ENCODE peak calls at places on chromosomes 2 and 18, in five cellular contexts. W is left ventricle myocardium inferior; I is H9; B is CD8-positive, alpha-beta memory T cell; K is colonic mucosa. O is an unnamed sample. For H3K27me3, the result is how much of the 10 kb centered on the place peaks cover.

GRCh38 chr2:177636672-177637071 is 244.1 kb downstream of the AGPS start:
- DNase-seq in I (no peak), W (no peak), K (no peak), B (no peak), O (no peak)

GRCh38 chr2:238847432-238847801 is 468 bp upstream of the TWIST2 start:
- DNase-seq in I (no peak), K (no peak), W (no peak), B (no peak), O (no peak)

GRCh38 chr2:211367252-211367651 is 810.9 kb downstream of the CPS1 start:
- DNase-seq in B (no peak), I (no peak), W (no peak), K (no peak), O (no peak)

GRCh38 chr18:45657357-45658335 is 42.4 kb downstream of the SLC14A2 start:
- DNase-seq in I (no peak), B (no peak), W (no peak), K (no peak), O (no peak)

GRCh38 chr2:31347788-31348187 is 66.8 kb downstream of the XDH start:
- DNase-seq in B (no peak), I (no peak), K (no peak), W (no peak), O (no peak)

GRCh38 chr2:224354631-224355211 is 47.2 kb downstream of the FAM124B start:
- DNase-seq in I (no peak), K (no peak), W (no peak), B (no peak), O (no peak)

GRCh38 chr2:196233033-196233807 is 61.8 kb upstream of the STK17B start:
- DNase-seq in W (no peak), I (no peak), B (no peak), K (peak), O (no peak)

GRCh38 chr2:183207110-183207509 is 82.9 kb downstream of the NUP35 start:
- DNase-seq in B (no peak), W (no peak), I (no peak), K (no peak), O (no peak)

GRCh38 chr18:13376841-13377351 is 158.3 kb downstream of the LDLRAD4 start:
- DNase-seq in I (no peak), B (no peak), K (no peak), W (no peak), O (no peak)

GRCh38 chr18:77254711-77255110 is 5.1 kb downstream of the GALR1 start:
- DNase-seq in B (no peak), W (no peak), K (no peak), I (no peak), O (no peak)

GRCh38 chr2:122831644-122832043 is 1076.2 kb downstream of the TSN start:
- DNase-seq in K (no peak), W (no peak), I (no peak), B (no peak), O (no peak)

GRCh38 chr2:12202702-12203101 is 456.3 kb downstream of the LPIN1 start:
- DNase-seq in K (no peak), B (no peak), W (peak), I (no peak), O (no peak)

GRCh38 chr2:105102963-105103421 is 65.1 kb downstream of the MRPS9 start:
- DNase-seq in K (no peak), W (no peak), I (peak), B (no peak), O (peak)

GRCh38 chr18:79899609-79900435 is 51.6 kb downstream of the SLC66A2 start:
- DNase-seq in I (peak), K (no peak), W (no peak), B (no peak), O (no peak)

GRCh38 chr2:172995323-172996244 is 80.1 kb upstream of the MAP3K20 start:
- DNase-seq in I (no peak), W (peak), K (no peak), B (no peak), O (no peak)

GRCh38 chr18:77132369-77133050 is at the start of gene MBP:
- DNase-seq in B (peak), W (peak), I (peak), K (peak), O (no peak)

GRCh38 chr2:156476516-156477206 is 40.5 kb downstream of the GPD2 start:
- DNase-seq in B (no peak), I (no peak), W (no peak), K (no peak), O (no peak)

GRCh38 chr2:26506279-26506678 is 28.4 kb upstream of the OTOF start:
- DNase-seq in B (no peak), K (no peak), I (no peak), W (no peak), O (no peak)
- H3K27me3 ChIP-seq in B (under half), K (under half), I (under half), W (under half), O (under half)

GRCh38 chr2:95029898-95030341 is 4.4 kb downstream of the MAL start:
- DNase-seq in W (no peak), I (no peak), B (no peak), K (no peak), O (no peak)
- H3K27me3 ChIP-seq in W (half or more), I (under half), B (under half), K (under half), O (under half)

GRCh38 chr2:19363474-19363778 is 5.0 kb upstream of the OSR1 start:
- DNase-seq in B (no peak), I (no peak), K (no peak), W (no peak), O (no peak)
- H3K27me3 ChIP-seq in B (under half), I (half or more), K (under half), W (under half), O (half or more)

GRCh38 chr2:26581991-26582842 is 58.9 kb downstream of the CIB4 start:
- DNase-seq in K (no peak), B (no peak), I (peak), W (no peak), O (peak)
- H3K27me3 ChIP-seq in K (under half), B (under half), I (under half), W (half or more), O (under half)

GRCh38 chr18:75384144-75384543 is 43.4 kb downstream of the SMIM21 start:
- DNase-seq in K (no peak), B (no peak), W (no peak), I (no peak), O (no peak)
- H3K27me3 ChIP-seq in K (under half), B (under half), W (under half), I (under half), O (under half)